ENCODE peak calls at places on chromosome 12, in seven cellular contexts. V, T, J, W, H, E and B are unnamed samples.
A peak's percentile ranks its signal among the peaks of the same experiment; 100 is the strongest.

GRCh38 chr12:6145584-6145983 is 21.1 kb upstream of the VWF start:
- DNase-seq in W (no peak), H (no peak), T (no peak), V (no peak), E (no peak), J (no peak), B (no peak)

GRCh38 chr12:124927325-124928094 is 13.1 kb upstream of the UBC start:
- DNase-seq in E (peak; percentile 90), T (peak; percentile 83), V (peak; percentile 96), H (no peak), W (peak; percentile 74), J (peak; percentile 78), B (no peak)

GRCh38 chr12:116720129-116720528 is 17.7 kb downstream of the SPRING1 start:
- DNase-seq in J (no peak), E (no peak), W (no peak), H (no peak), V (no peak), T (no peak), B (no peak)

GRCh38 chr12:96121271-96121711 is 72.9 kb upstream of the ELK3 start:
- DNase-seq in T (peak; percentile 42), W (peak; percentile 61), E (peak; percentile 38), H (no peak), J (no peak), V (no peak), B (no peak)

GRCh38 chr12:112169086-112169872 is 43.9 kb downstream of the TRAFD1 start:
- DNase-seq in T (no peak), E (no peak), V (no peak), W (no peak), J (no peak), H (no peak), B (no peak)

GRCh38 chr12:132342322-132342721 is 12.9 kb upstream of the GALNT9 start:
- DNase-seq in W (no peak), J (no peak), V (no peak), E (no peak), T (no peak), H (no peak), B (no peak)

GRCh38 chr12:92444763-92445162 is 258.0 kb upstream of the PLEKHG7 start:
- DNase-seq in E (no peak), V (no peak), T (no peak), W (peak; percentile 30), J (no peak), H (no peak), B (no peak)

GRCh38 chr12:93002278-93003054 is 73.4 kb upstream of the EEA1 start:
- DNase-seq in T (peak; percentile 80), H (no peak), V (no peak), W (no peak), J (no peak), E (peak; percentile 99), B (no peak)

GRCh38 chr12:111753144-111753881 is 13.4 kb upstream of the ALDH2 start:
- DNase-seq in J (peak; percentile 84), W (peak; percentile 67), E (peak; percentile 82), H (peak; percentile 33), T (peak; percentile 40), V (no peak), B (peak; percentile 81)

GRCh38 chr12:119868992-119869391 is 8.1 kb downstream of the CIT start:
- DNase-seq in J (no peak), V (no peak), W (no peak), H (no peak), T (peak; percentile 87), E (peak; percentile 21), B (peak; percentile 74)

GRCh38 chr12:22543246-22544037 is 900 bp downstream of the C2CD5 start:
- DNase-seq in T (peak; percentile 50), V (peak; percentile 29), W (peak; percentile 58), E (peak; percentile 20), H (peak; percentile 88), J (peak; percentile 46), B (peak; percentile 97)

GRCh38 chr12:109876406-109876805 is 3.9 kb downstream of the GLTP start:
- DNase-seq in V (no peak), J (no peak), T (no peak), H (no peak), E (no peak), W (no peak), B (no peak)

GRCh38 chr12:1319215-1319614 is 275.2 kb downstream of the FBXL14 start:
- DNase-seq in E (peak; percentile 50), J (no peak), T (peak; percentile 27), W (no peak), V (no peak), H (no peak), B (no peak)

GRCh38 chr12:49882248-49882850 is 21.4 kb downstream of the FAIM2 start:
- DNase-seq in V (no peak), E (no peak), T (no peak), W (no peak), H (peak; percentile 38), J (no peak), B (no peak)

GRCh38 chr12:123771261-123771660 is 9.2 kb downstream of the DNAH10 start:
- DNase-seq in T (peak; percentile 50), E (no peak), V (no peak), J (no peak), H (no peak), W (no peak), B (no peak)

GRCh38 chr12:95205685-95206084 is 11.6 kb downstream of the FGD6 start:
- DNase-seq in H (no peak), V (no peak), J (no peak), E (peak; percentile 90), T (peak; percentile 46), W (no peak), B (peak; percentile 30)

GRCh38 chr12:53462935-53463334 is 11.0 kb downstream of the PCBP2 start:
- DNase-seq in T (no peak), H (no peak), J (no peak), W (no peak), V (no peak), E (no peak), B (no peak)

GRCh38 chr12:14280921-14281320 is 84.6 kb upstream of the ATF7IP start:
- DNase-seq in H (no peak), W (no peak), E (no peak), J (no peak), T (no peak), V (no peak), B (no peak)

GRCh38 chr12:52442600-52443061 is 8.5 kb upstream of the KRT75 start:
- DNase-seq in V (no peak), E (peak; percentile 49), T (peak; percentile 70), H (no peak), J (no peak), W (no peak), B (no peak)

GRCh38 chr12:107400686-107401447 is 284.7 kb upstream of the PWP1 start:
- DNase-seq in J (no peak), W (no peak), V (no peak), H (peak; percentile 70), E (peak; percentile 78), T (peak; percentile 36), B (no peak)

GRCh38 chr12:124087251-124088141 is 114.5 kb downstream of the ZNF664 start:
- DNase-seq in E (no peak), V (no peak), W (no peak), H (no peak), J (no peak), T (no peak), B (no peak)

GRCh38 chr12:109504068-109504467 is 26.6 kb downstream of the UBE3B start:
- DNase-seq in T (no peak), E (no peak), H (peak; percentile 16), J (no peak), V (no peak), W (no peak), B (no peak)